ENCODE peak calls at places on chromosomes 11 and 22, in eight cellular contexts. M is ascending aorta, X is ovary, N is IMR-90, Y is fibroblast of lung, V is lower lobe of right lung, O is H9, W is psoas muscle. C is an unnamed sample.

GRCh38 chr11:33920838-33921613 is 29.1 kb upstream of the LMO2 start:
- DNase-seq in M (no peak), X (no peak), N (no peak), Y (no peak), V (no peak), O (no peak), W (no peak), C (no peak)

GRCh38 chr22:19663286-19663815 is 51.0 kb upstream of the SEPTIN5 start:
- DNase-seq in M (no peak), X (peak), N (peak), Y (peak), V (peak), O (no peak), W (peak), C (no peak)

GRCh38 chr11:47775240-47775869 is 8.2 kb upstream of the FNBP4 start:
- DNase-seq in M (no peak), X (no peak), N (no peak), Y (no peak), V (no peak), O (no peak), W (no peak), C (no peak)

GRCh38 chr22:17302616-17303015 is 66.6 kb upstream of the CECR2 start:
- DNase-seq in M (no peak), X (no peak), N (no peak), Y (no peak), V (no peak), O (no peak), W (no peak), C (no peak)

GRCh38 chr11:64413417-64413816 is 54.5 kb downstream of the RPS6KA4 start:
- DNase-seq in M (no peak), X (no peak), N (no peak), Y (no peak), V (no peak), O (no peak), W (no peak), C (no peak)

GRCh38 chr22:19120829-19121630 is 1.2 kb downstream of the DGCR2 start:
- DNase-seq in M (no peak), X (no peak), N (peak), Y (no peak), V (peak), O (peak), W (no peak), C (no peak)

GRCh38 chr11:62925308-62925707 is 4.1 kb upstream of the CHRM1 start:
- DNase-seq in M (no peak), X (no peak), N (no peak), Y (no peak), V (no peak), O (peak), W (no peak), C (no peak)

GRCh38 chr11:130459521-130459920 is 11.1 kb downstream of the ADAMTS15 start:
- DNase-seq in M (no peak), X (no peak), N (no peak), Y (no peak), V (no peak), O (no peak), W (no peak), C (no peak)

GRCh38 chr11:57646756-57647303 is 2.9 kb downstream of the YPEL4 start:
- DNase-seq in M (no peak), X (peak), N (no peak), Y (no peak), V (no peak), O (peak), W (no peak), C (no peak)

GRCh38 chr11:56271092-56271491 is 2.9 kb upstream of the OR5T1 start:
- DNase-seq in M (no peak), X (no peak), N (no peak), Y (no peak), V (no peak), O (no peak), W (no peak), C (no peak)

GRCh38 chr22:50473855-50474671 is 772 bp downstream of the SBF1 start:
- DNase-seq in M (no peak), X (no peak), N (peak), Y (peak), V (peak), O (no peak), W (peak), C (peak)

GRCh38 chr11:120832609-120833221 is 191.2 kb upstream of the TBCEL start:
- DNase-seq in M (no peak), X (no peak), N (no peak), Y (no peak), V (no peak), O (no peak), W (no peak), C (no peak)

GRCh38 chr11:82718307-82718706 is 15.4 kb downstream of the FAM181B start:
- DNase-seq in M (no peak), X (peak), N (peak), Y (peak), V (no peak), O (peak), W (no peak), C (peak)

GRCh38 chr11:84264066-84264465 is 977.9 kb upstream of the CCDC90B start:
- DNase-seq in M (no peak), X (no peak), N (no peak), Y (no peak), V (no peak), O (no peak), W (no peak), C (no peak)

GRCh38 chr11:115920841-115921480 is 416.7 kb upstream of the CADM1 start:
- DNase-seq in M (no peak), X (no peak), N (no peak), Y (no peak), V (no peak), O (no peak), W (no peak), C (no peak)

GRCh38 chr11:93128574-93128973 is 69.2 kb downstream of the SLC36A4 start:
- DNase-seq in M (no peak), X (no peak), N (no peak), Y (no peak), V (no peak), O (no peak), W (no peak), C (no peak)

GRCh38 chr11:105092255-105093239 is 47.0 kb downstream of the CARD18 start:
- DNase-seq in M (no peak), X (no peak), N (peak), Y (no peak), V (no peak), O (no peak), W (no peak), C (no peak)

GRCh38 chr11:131370090-131370751 is at the start of gene NTM:
- DNase-seq in M (no peak), X (no peak), N (peak), Y (peak), V (no peak), O (no peak), W (peak), C (no peak)

GRCh38 chr11:74870485-74870884 is 78.4 kb downstream of the XRRA1 start:
- DNase-seq in M (no peak), X (no peak), N (peak), Y (peak), V (no peak), O (no peak), W (no peak), C (no peak)

GRCh38 chr22:25919452-25919851 is 177.5 kb downstream of the MYO18B start:
- DNase-seq in M (no peak), X (no peak), N (no peak), Y (no peak), V (no peak), O (no peak), W (no peak), C (no peak)

GRCh38 chr11:2534131-2534956 is 89.5 kb downstream of the KCNQ1 start:
- DNase-seq in M (peak), X (no peak), N (no peak), Y (no peak), V (no peak), O (peak), W (peak), C (no peak)

GRCh38 chr11:59216654-59217640 is 4.2 kb upstream of the MPEG1 start:
- DNase-seq in M (no peak), X (no peak), N (peak), Y (peak), V (no peak), O (no peak), W (no peak), C (no peak)

GRCh38 chr11:4006946-4007680 is 87.5 kb upstream of the RRM1 start:
- DNase-seq in M (no peak), X (no peak), N (no peak), Y (no peak), V (no peak), O (no peak), W (no peak), C (no peak)

GRCh38 chr11:95680169-95680929 is 109.2 kb downstream of the FAM76B start:
- DNase-seq in M (no peak), X (no peak), N (peak), Y (peak), V (no peak), O (no peak), W (no peak), C (no peak)

GRCh38 chr11:82663535-82663934 is 70.1 kb downstream of the FAM181B start:
- DNase-seq in M (no peak), X (no peak), N (no peak), Y (no peak), V (no peak), O (no peak), W (no peak), C (no peak)

GRCh38 chr11:43145653-43146052 is 166.1 kb upstream of the API5 start:
- DNase-seq in M (no peak), X (no peak), N (no peak), Y (no peak), V (no peak), O (no peak), W (no peak), C (no peak)

GRCh38 chr11:55697817-55698216 is 35.8 kb downstream of the OR4C6 start:
- DNase-seq in M (no peak), X (no peak), N (no peak), Y (no peak), V (no peak), O (no peak), W (no peak), C (no peak)

GRCh38 chr11:109859325-109859724 is 233.9 kb upstream of the ZC3H12C start:
- DNase-seq in M (no peak), X (no peak), N (peak), Y (peak), V (no peak), O (no peak), W (no peak), C (no peak)

GRCh38 chr11:64745523-64746328 is 1.8 kb upstream of the RASGRP2 start:
- DNase-seq in M (peak), X (peak), N (peak), Y (peak), V (peak), O (peak), W (peak), C (peak)

GRCh38 chr22:21621891-21622623 is 7.8 kb downstream of the YDJC start:
- DNase-seq in M (no peak), X (no peak), N (no peak), Y (peak), V (peak), O (no peak), W (no peak), C (no peak)

GRCh38 chr11:19276859-19277808 is 36.4 kb upstream of the E2F8 start:
- DNase-seq in M (no peak), X (no peak), N (no peak), Y (no peak), V (no peak), O (no peak), W (no peak), C (no peak)

GRCh38 chr22:49290711-49291110 is 537.0 kb downstream of the BRD1 start:
- DNase-seq in M (peak), X (no peak), N (no peak), Y (no peak), V (no peak), O (peak), W (no peak), C (no peak)

GRCh38 chr11:14902650-14903350 is 10.8 kb upstream of the CYP2R1 start:
- DNase-seq in M (no peak), X (no peak), N (peak), Y (peak), V (no peak), O (no peak), W (no peak), C (no peak)

GRCh38 chr11:64186205-64187165 is 514 bp downstream of the STIP1 start:
- DNase-seq in M (no peak), X (no peak), N (peak), Y (no peak), V (no peak), O (no peak), W (no peak), C (no peak)

GRCh38 chr11:20203836-20204235 is 43.6 kb upstream of the DBX1 start:
- DNase-seq in M (no peak), X (no peak), N (no peak), Y (no peak), V (no peak), O (no peak), W (no peak), C (no peak)

DNA sequence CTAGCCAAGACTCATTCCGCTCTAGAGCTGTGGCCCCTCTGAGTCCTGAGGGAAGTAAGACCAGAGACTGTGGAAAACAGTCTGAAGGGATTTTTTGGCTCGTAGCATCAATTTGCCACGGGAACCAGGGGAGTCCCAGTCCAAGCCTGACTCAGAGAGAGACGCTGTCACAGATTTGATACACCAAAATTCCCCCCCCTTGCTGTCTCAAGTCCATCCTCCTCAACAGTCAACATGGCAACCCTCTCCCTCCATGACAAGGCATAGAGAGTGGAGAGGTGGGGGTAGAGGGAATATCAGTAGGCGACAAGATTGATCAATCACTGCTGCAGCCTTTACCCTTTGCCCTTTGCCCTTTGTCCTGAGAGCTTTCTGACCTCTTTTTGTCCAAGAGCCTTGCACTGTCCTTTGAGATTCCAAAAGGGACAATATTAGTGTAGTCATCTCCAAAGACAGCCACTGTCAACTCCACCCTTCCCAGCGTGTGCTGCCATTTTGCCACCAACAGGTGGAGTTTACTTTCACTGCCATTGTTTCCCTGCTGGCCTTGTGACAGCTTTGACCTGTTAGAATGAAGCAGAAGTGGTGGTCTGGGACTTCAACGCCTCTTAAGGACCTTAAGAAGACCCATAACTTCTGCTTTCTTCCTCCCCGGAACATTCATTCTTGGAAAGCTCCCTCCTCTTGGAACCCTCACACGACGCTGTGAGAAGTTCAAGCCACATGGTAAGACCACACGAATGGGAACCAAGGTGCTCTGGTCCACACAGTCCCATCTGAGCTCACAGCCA is 7.3 kb downstream of the SLC15A3 start:
- DNase-seq in M (no peak), X (no peak), N (no peak), Y (no peak), V (no peak), O (no peak), W (no peak), C (no peak)
- TF ChIP-seq CTCF in M (no peak), X (no peak), N (no peak), Y (no peak), V (no peak), O (peak), W (no peak), C (peak)

GRCh38 chr11:68968306-68969255 is 12.2 kb downstream of the MRGPRD start:
- DNase-seq in M (peak), X (no peak), N (no peak), Y (no peak), V (peak), O (peak), W (no peak), C (no peak)
- TF ChIP-seq CTCF in M (no peak), X (no peak), N (peak), Y (no peak), V (no peak), O (peak), W (no peak), C (no peak)

GRCh38 chr22:47163481-47163875 is 401.0 kb downstream of the TBC1D22A start:
- DNase-seq in M (peak), X (no peak), N (no peak), Y (no peak), V (peak), O (peak), W (no peak), C (no peak)

GRCh38 chr22:47161631-47162030 is 399.2 kb downstream of the TBC1D22A start:
- DNase-seq in M (peak), X (no peak), N (no peak), Y (no peak), V (peak), O (no peak), W (no peak), C (no peak)

GRCh38 chr22:47164514-47165337 is 402.3 kb downstream of the TBC1D22A start:
- DNase-seq in M (peak), X (no peak), N (no peak), Y (no peak), V (peak), O (peak), W (no peak), C (peak)

GRCh38 chr22:47163876-47164513 is 401.5 kb downstream of the TBC1D22A start:
- DNase-seq in M (peak), X (no peak), N (no peak), Y (no peak), V (peak), O (peak), W (no peak), C (no peak)

GRCh38 chr22:47162865-47163264 is 400.4 kb downstream of the TBC1D22A start:
- DNase-seq in M (peak), X (no peak), N (no peak), Y (no peak), V (peak), O (peak), W (no peak), C (no peak)
- TF ChIP-seq CTCF in M (no peak), X (no peak), N (no peak), Y (no peak), V (no peak), O (no peak), W (no peak), C (no peak)

DNA sequence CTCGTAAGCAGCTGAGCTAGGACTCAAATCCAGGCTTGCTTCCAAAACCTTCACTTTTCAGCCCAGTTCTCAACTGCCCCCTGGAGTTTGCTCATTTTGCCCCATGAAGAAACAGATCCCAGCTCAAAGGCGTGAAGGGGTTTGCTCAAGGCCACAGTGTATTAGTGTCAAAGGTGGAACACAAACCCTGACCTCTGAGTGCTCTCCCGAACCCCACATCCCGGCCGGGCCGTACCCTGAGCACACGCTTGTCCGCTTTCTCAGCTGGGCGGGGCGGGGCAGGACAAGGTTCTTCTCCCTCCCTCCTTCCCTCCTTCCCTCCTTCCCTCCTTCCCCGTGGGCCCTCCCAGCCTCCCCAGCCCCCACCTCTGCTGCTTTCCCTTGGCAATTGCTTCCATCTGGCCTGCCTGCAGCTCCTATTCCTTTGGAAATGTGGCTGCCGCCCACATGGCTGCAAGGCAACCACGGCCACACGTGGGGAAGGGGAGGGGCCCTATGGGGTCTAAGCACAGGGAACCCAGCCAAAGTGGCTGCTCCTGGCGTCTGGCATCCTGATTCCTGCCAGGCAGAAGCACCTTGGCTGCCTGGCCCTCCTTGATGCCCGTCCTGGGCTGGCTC is 4.1 kb downstream of the ST3GAL4 start:
- DNase-seq in M (no peak), X (peak), N (peak), Y (peak), V (no peak), O (no peak), W (peak), C (no peak)
- TF ChIP-seq CTCF in M (no peak), X (peak), N (no peak), Y (peak), V (no peak), O (no peak), W (no peak), C (no peak)